ENCODE peak calls at places on chromosomes 6 and 20, in seven cellular contexts. P, W, D, S, H, R and B are unnamed samples.

GRCh38 chr6:43887340-43887858 is 117.4 kb downstream of the VEGFA start:
- DNase-seq in R (no peak), D (no peak), P (no peak), W (no peak), H (peak; percentile 8), S (peak; percentile 39), B (no peak)

GRCh38 chr20:57326667-57327455 is 2.7 kb upstream of the SPO11 start:
- DNase-seq in H (no peak), P (no peak), R (no peak), S (no peak), D (no peak), W (no peak), B (no peak)

GRCh38 chr20:53568351-53568750 is 25.3 kb downstream of the ZNF217 start:
- DNase-seq in H (no peak), S (no peak), P (no peak), W (no peak), D (no peak), R (no peak), B (no peak)

GRCh38 chr6:162029873-162030576 is 697.5 kb downstream of the PRKN start:
- DNase-seq in W (no peak), D (no peak), S (no peak), P (peak; percentile 27), R (no peak), H (no peak), B (no peak)

GRCh38 chr6:126919947-126920346 is 198.5 kb upstream of the RSPO3 start:
- DNase-seq in P (peak; percentile 94), S (peak; percentile 94), W (no peak), D (no peak), H (peak; percentile 93), R (peak; percentile 99), B (no peak)

GRCh38 chr6:121439456-121440250 is 4.2 kb downstream of the GJA1 start:
- DNase-seq in R (no peak), H (no peak), S (peak; percentile 60), W (no peak), D (no peak), P (no peak), B (no peak)

GRCh38 chr6:3355358-3356055 is 96.8 kb downstream of the PSMG4 start:
- DNase-seq in W (peak; percentile 44), R (no peak), S (peak; percentile 52), D (no peak), H (peak; percentile 62), P (no peak), B (no peak)

GRCh38 chr6:80022803-80023202 is 18.4 kb downstream of the TTK start:
- DNase-seq in H (peak; percentile 84), W (no peak), R (peak; percentile 86), D (no peak), P (peak; percentile 82), S (peak; percentile 85), B (peak; percentile 73)

GRCh38 chr6:101926149-101926925 is 532.8 kb downstream of the GRIK2 start:
- DNase-seq in H (no peak), P (no peak), W (no peak), S (peak; percentile 39), D (no peak), R (peak; percentile 25), B (no peak)

GRCh38 chr20:53763707-53764415 is 170.2 kb upstream of the ZNF217 start:
- DNase-seq in P (peak; percentile 79), H (peak; percentile 37), D (no peak), S (peak; percentile 54), R (peak; percentile 58), W (no peak), B (peak; percentile 64)

GRCh38 chr6:13079096-13079758 is 249.1 kb downstream of the TBC1D7 start:
- DNase-seq in W (no peak), R (no peak), H (no peak), S (no peak), D (no peak), P (no peak), B (no peak)

GRCh38 chr20:58523072-58523681 is 8.0 kb upstream of the APCDD1L start:
- DNase-seq in D (no peak), W (no peak), P (peak; percentile 92), R (peak; percentile 31), S (no peak), H (peak; percentile 20), B (no peak)

GRCh38 chr20:45822863-45823262 is 4.2 kb downstream of the TNNC2 start:
- DNase-seq in S (no peak), R (peak; percentile 47), H (no peak), W (no peak), P (no peak), D (no peak), B (no peak)
- H3K4me3 ChIP-seq in S (no peak overlapping the region), R (no peak overlapping the region), H (no peak overlapping the region), W (peak overlapping the region; percentile 18), P (no peak overlapping the region), D (peak overlapping the region; percentile 23), B (no peak overlapping the region)

GRCh38 chr20:22402990-22403859 is 181.1 kb downstream of the FOXA2 start:
- DNase-seq in S (no peak), P (no peak), W (no peak), R (no peak), H (peak; percentile 9), D (no peak), B (peak; percentile 41)
- H3K4me3 ChIP-seq in S (peak overlapping the region; percentile 24), P (peak overlapping the region; percentile 49), W (peak overlapping the region; percentile 47), R (no peak overlapping the region), H (peak overlapping the region; percentile 26), D (peak overlapping the region; percentile 30), B (no peak overlapping the region)

GRCh38 chr6:21171801-21172200 is 421.8 kb upstream of the SOX4 start:
- DNase-seq in H (peak; percentile 24), P (peak; percentile 22), W (no peak), S (no peak), D (no peak), R (no peak), B (no peak)

GRCh38 chr6:21176197-21176596 is 417.4 kb upstream of the SOX4 start:
- DNase-seq in D (no peak), W (no peak), S (no peak), R (no peak), P (peak; percentile 9), H (no peak), B (no peak)

DNA sequence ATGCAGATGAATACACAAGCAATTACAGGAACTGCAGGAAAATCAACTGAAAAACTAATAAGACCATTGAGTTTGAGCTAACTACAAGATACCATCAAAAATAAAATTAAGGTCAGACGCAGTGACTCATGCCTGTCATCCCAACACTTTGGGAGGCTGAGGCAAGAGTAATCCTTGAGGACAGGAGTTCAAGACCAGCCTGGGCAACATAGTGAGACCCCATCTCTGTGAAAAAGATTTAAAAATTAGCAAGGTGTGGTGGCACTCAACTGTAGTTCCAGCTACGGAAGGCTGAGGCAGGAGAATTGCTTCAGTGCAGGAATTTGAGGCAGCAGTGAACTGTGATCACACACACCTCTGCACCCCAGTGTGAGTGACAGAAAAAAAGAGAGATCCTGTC is 419.9 kb upstream of the SOX4 start:
- DNase-seq in H (no peak), P (no peak), W (no peak), S (no peak), R (no peak), D (no peak), B (no peak)
- H3K4me3 ChIP-seq in H (no peak overlapping the region), P (no peak overlapping the region), W (no peak overlapping the region), S (no peak overlapping the region), R (no peak overlapping the region), D (no peak overlapping the region), B (no peak overlapping the region)

GRCh38 chr6:104795363-104795762 is 64.4 kb downstream of the HACE1 start:
- DNase-seq in H (no peak), D (no peak), S (no peak), P (no peak), W (no peak), R (no peak), B (no peak)

GRCh38 chr6:104796031-104796785 is 63.5 kb downstream of the HACE1 start:
- DNase-seq in W (no peak), D (no peak), S (no peak), P (no peak), R (no peak), H (no peak), B (no peak)

GRCh38 chr6:104799134-104799657 is 60.5 kb downstream of the HACE1 start:
- DNase-seq in D (no peak), W (no peak), R (no peak), S (no peak), P (no peak), H (no peak), B (no peak)
- H3K4me3 ChIP-seq in D (no peak overlapping the region), W (no peak overlapping the region), R (no peak overlapping the region), S (no peak overlapping the region), P (no peak overlapping the region), H (no peak overlapping the region), B (no peak overlapping the region)

GRCh38 chr6:37143585-37143984 is 26.4 kb upstream of the PIM1 start:
- DNase-seq in P (no peak), S (no peak), H (no peak), W (no peak), D (no peak), R (no peak), B (no peak)

GRCh38 chr6:37141291-37142046 is 28.5 kb upstream of the PIM1 start:
- DNase-seq in D (no peak), W (no peak), P (peak; percentile 89), R (peak; percentile 81), S (peak; percentile 82), H (peak; percentile 80), B (peak; percentile 79)

GRCh38 chr6:37142047-37142614 is 27.8 kb upstream of the PIM1 start:
- DNase-seq in H (no peak), P (no peak), D (no peak), S (no peak), W (no peak), R (peak; percentile 32), B (no peak)

GRCh38 chr6:37146735-37147157 is 23.2 kb upstream of the PIM1 start:
- DNase-seq in P (no peak), W (no peak), R (no peak), S (no peak), H (no peak), D (no peak), B (no peak)

GRCh38 chr6:37145443-37145842 is 24.5 kb upstream of the PIM1 start:
- DNase-seq in S (no peak), W (no peak), P (no peak), D (no peak), H (no peak), R (no peak), B (peak; percentile 67)
- H3K4me3 ChIP-seq in S (no peak overlapping the region), W (no peak overlapping the region), P (no peak overlapping the region), D (no peak overlapping the region), H (no peak overlapping the region), R (no peak overlapping the region), B (no peak overlapping the region)

GRCh38 chr6:168232046-168232445 is 87.5 kb downstream of the DACT2 start:
- DNase-seq in W (no peak), R (no peak), S (no peak), P (no peak), H (no peak), D (no peak), B (peak; percentile 18)
- H3K4me3 ChIP-seq in W (no peak overlapping the region), R (no peak overlapping the region), S (no peak overlapping the region), P (no peak overlapping the region), H (no peak overlapping the region), D (no peak overlapping the region), B (no peak overlapping the region)

GRCh38 chr20:50728981-50729874 is 2.2 kb upstream of the PARD6B start:
- DNase-seq in P (no peak), W (no peak), R (no peak), D (no peak), H (no peak), S (peak; percentile 39), B (no peak)
- H3K4me3 ChIP-seq in P (no peak overlapping the region), W (no peak overlapping the region), R (no peak overlapping the region), D (no peak overlapping the region), H (no peak overlapping the region), S (no peak overlapping the region), B (no peak overlapping the region)